ENCODE peak calls at places on chromosomes 3 and 15, in six cellular contexts. P is hippocampal formation; T is NB4; W is GM13976; X is stimulated activated CD4-positive, alpha-beta T cell treated with anti-CD3 and anti-CD28 coated beads, Interleukin-12 subunit alpha, Interleukin-12 subunit beta, amount 100 ng/mL, for 48 hours; V is RCC 7860. L is an unnamed sample.

GRCh38 chr3:102466001-102466400 is 31.2 kb downstream of the ZPLD1 start:
- DNase-seq in P (no peak), T (no peak), W (no peak), X (no peak), V (no peak), L (peak; percentile 13)

GRCh38 chr3:47890037-47890831 is 87.3 kb downstream of the DHX30 start:
- DNase-seq in P (no peak), T (no peak), W (no peak), X (no peak), V (no peak), L (no peak)

GRCh38 chr15:76177491-76178040 is 117.8 kb downstream of the TMEM266 start:
- DNase-seq in P (no peak), T (no peak), W (no peak), X (no peak), V (no peak), L (no peak)

GRCh38 chr3:126320517-126321293 is 36.5 kb downstream of the KLF15 start:
- DNase-seq in P (no peak), T (no peak), W (no peak), X (no peak), V (no peak), L (no peak)

GRCh38 chr3:97942801-97943546 is 29.3 kb downstream of the RIOX2 start:
- DNase-seq in P (no peak), T (no peak), W (no peak), X (no peak), V (no peak), L (no peak)

GRCh38 chr15:57777034-57777433 is 70.5 kb downstream of the POLR2M start:
- DNase-seq in P (no peak), T (no peak), W (no peak), X (no peak), V (no peak), L (no peak)

GRCh38 chr3:195807681-195808121 is 4.0 kb downstream of the MUC4 start:
- DNase-seq in P (no peak), T (no peak), W (no peak), X (no peak), V (no peak), L (no peak)

GRCh38 chr3:126117786-126118185 is 33.9 kb upstream of the SLC41A3 start:
- DNase-seq in P (no peak), T (no peak), W (no peak), X (no peak), V (no peak), L (no peak)

GRCh38 chr15:93454788-93455187 is 365.8 kb upstream of the RGMA start:
- DNase-seq in P (no peak), T (no peak), W (no peak), X (no peak), V (no peak), L (no peak)

GRCh38 chr3:31407665-31408064 is 125.1 kb upstream of the STT3B start:
- DNase-seq in P (no peak), T (no peak), W (no peak), X (no peak), V (no peak), L (no peak)

GRCh38 chr3:37779289-37780152 is 82.2 kb upstream of the CTDSPL start:
- DNase-seq in P (no peak), T (peak; percentile 71), W (peak; percentile 74), X (peak; percentile 16), V (peak; percentile 34), L (peak; percentile 71)

GRCh38 chr3:2686816-2687502 is 423.2 kb downstream of the IL5RA start:
- DNase-seq in P (no peak), T (no peak), W (no peak), X (no peak), V (no peak), L (no peak)

GRCh38 chr15:97929456-97930229 is 30.9 kb upstream of the ARRDC4 start:
- DNase-seq in P (no peak), T (no peak), W (no peak), X (no peak), V (no peak), L (no peak)

GRCh38 chr3:43346990-43347749 is 60.8 kb downstream of the SNRK start:
- DNase-seq in P (no peak), T (no peak), W (no peak), X (no peak), V (no peak), L (no peak)

GRCh38 chr15:58432421-58432820 is 630 bp downstream of the LIPC start:
- DNase-seq in P (no peak), T (no peak), W (no peak), X (no peak), V (no peak), L (no peak)

GRCh38 chr3:13348100-13348499 is 72.0 kb downstream of the NUP210 start:
- DNase-seq in P (no peak), T (no peak), W (no peak), X (no peak), V (no peak), L (no peak)

GRCh38 chr3:9211155-9211950 is 38.1 kb downstream of the SRGAP3 start:
- DNase-seq in P (no peak), T (no peak), W (no peak), X (no peak), V (no peak), L (no peak)

GRCh38 chr15:99097441-99098410 is 7.2 kb upstream of the SYNM start:
- DNase-seq in P (no peak), T (no peak), W (no peak), X (no peak), V (no peak), L (no peak)

L was measured in ACHN.